ENCODE peak calls at places on chromosome 13, in ten cellular contexts. R, Y, M, Q, C, G, A, O, V and H are unnamed samples.

GRCh38 chr13:91024157-91024792 is 323.2 kb upstream of the MIR17HG start:
- DNase-seq in R (no peak), Y (no peak), M (no peak), Q (no peak), C (no peak), G (no peak), A (no peak), O (no peak), V (no peak), H (no peak)

GRCh38 chr13:43879323-43880181 is at the start of the genes CCDC122 and LACC1:
- DNase-seq in R (peak; percentile 53), Y (peak; percentile 78), M (peak; percentile 22), Q (peak; percentile 87), C (peak; percentile 72), G (peak; percentile 84), A (peak; percentile 78), O (peak; percentile 80), V (no peak), H (no peak)

GRCh38 chr13:42153371-42153770 is 104.9 kb downstream of the DGKH start:
- DNase-seq in R (no peak), Y (no peak), M (no peak), Q (no peak), C (no peak), G (peak; percentile 18), A (no peak), O (no peak), V (no peak), H (no peak)

GRCh38 chr13:26213982-26214381 is 8.1 kb downstream of the RNF6 start:
- DNase-seq in R (no peak), Y (no peak), M (no peak), Q (no peak), C (no peak), G (no peak), A (no peak), O (no peak), V (no peak), H (no peak)

GRCh38 chr13:77545626-77546412 is 10.3 kb downstream of the SCEL start:
- DNase-seq in R (no peak), Y (no peak), M (no peak), Q (no peak), C (no peak), G (no peak), A (no peak), O (no peak), V (no peak), H (no peak)

GRCh38 chr13:96822900-96823299 is 171.4 kb downstream of the OXGR1 start:
- DNase-seq in R (no peak), Y (no peak), M (no peak), Q (no peak), C (no peak), G (no peak), A (peak; percentile 65), O (peak; percentile 23), V (no peak), H (no peak)

GRCh38 chr13:95327190-95327589 is 25.9 kb upstream of the ABCC4 start:
- DNase-seq in R (no peak), Y (no peak), M (no peak), Q (no peak), C (no peak), G (no peak), A (no peak), O (no peak), V (no peak), H (no peak)

GRCh38 chr13:65789815-65790214 is 1440.3 kb downstream of the PCDH9 start:
- DNase-seq in R (no peak), Y (no peak), M (no peak), Q (peak; percentile 26), C (no peak), G (peak; percentile 59), A (no peak), O (no peak), V (no peak), H (no peak)

GRCh38 chr13:43331676-43332075 is 308.3 kb downstream of the DNAJC15 start:
- DNase-seq in R (no peak), Y (no peak), M (no peak), Q (no peak), C (no peak), G (peak; percentile 10), A (no peak), O (no peak), V (no peak), H (no peak)

GRCh38 chr13:27455331-27455855 is 5.0 kb upstream of the MTIF3 start:
- DNase-seq in R (no peak), Y (no peak), M (no peak), Q (no peak), C (no peak), G (no peak), A (peak; percentile 47), O (peak; percentile 13), V (no peak), H (no peak)

GRCh38 chr13:73981595-73981994 is 152.6 kb downstream of the KLF12 start:
- DNase-seq in R (no peak), Y (no peak), M (no peak), Q (no peak), C (no peak), G (peak; percentile 51), A (no peak), O (no peak), V (no peak), H (no peak)

GRCh38 chr13:29905845-29906244 is 55.4 kb upstream of the UBL3 start:
- DNase-seq in R (no peak), Y (no peak), M (no peak), Q (peak; percentile 48), C (no peak), G (peak; percentile 56), A (no peak), O (peak; percentile 49), V (no peak), H (no peak)

GRCh38 chr13:112690242-112690943 is 555 bp downstream of the ATP11A start:
- DNase-seq in R (no peak), Y (peak; percentile 55), M (no peak), Q (peak; percentile 38), C (no peak), G (peak; percentile 44), A (peak; percentile 47), O (peak; percentile 23), V (no peak), H (no peak)

GRCh38 chr13:59700281-59700680 is 463.4 kb downstream of the DIAPH3 start:
- DNase-seq in R (no peak), Y (no peak), M (no peak), Q (peak; percentile 6), C (no peak), G (peak; percentile 42), A (no peak), O (peak; percentile 5), V (peak; percentile 65), H (no peak)

GRCh38 chr13:98462241-98462882 is 114.5 kb downstream of the STK24 start:
- DNase-seq in R (no peak), Y (no peak), M (no peak), Q (no peak), C (no peak), G (no peak), A (no peak), O (no peak), V (no peak), H (no peak)

GRCh38 chr13:56201834-56202233 is 938.9 kb upstream of the PRR20A start:
- DNase-seq in R (no peak), Y (no peak), M (no peak), Q (no peak), C (no peak), G (no peak), A (no peak), O (no peak), V (no peak), H (no peak)

GRCh38 chr13:68708336-68708908 is 1399.2 kb upstream of the ATXN8OS start:
- DNase-seq in R (no peak), Y (no peak), M (no peak), Q (no peak), C (no peak), G (no peak), A (peak; percentile 28), O (no peak), V (no peak), H (no peak)

GRCh38 chr13:95553614-95554385 is 1.3 kb downstream of the CLDN10 start:
- DNase-seq in R (no peak), Y (no peak), M (no peak), Q (no peak), C (no peak), G (no peak), A (peak; percentile 52), O (no peak), V (no peak), H (no peak)

GRCh38 chr13:23754506-23754905 is 134.7 kb downstream of the MIPEP start:
- DNase-seq in R (no peak), Y (no peak), M (no peak), Q (no peak), C (peak; percentile 9), G (peak; percentile 52), A (no peak), O (no peak), V (no peak), H (no peak)

GRCh38 chr13:71870036-71870435 is 3.0 kb upstream of the DACH1 start:
- DNase-seq in R (no peak), Y (no peak), M (no peak), Q (no peak), C (no peak), G (no peak), A (no peak), O (no peak), V (no peak), H (no peak)

GRCh38 chr13:20197361-20197834 is 4.7 kb upstream of the GJB2 start:
- DNase-seq in R (peak; percentile 41), Y (no peak), M (no peak), Q (peak; percentile 62), C (no peak), G (peak; percentile 56), A (no peak), O (peak; percentile 43), V (peak; percentile 10), H (no peak)

GRCh38 chr13:41050041-41050440 is 11.3 kb upstream of the WBP4 start:
- DNase-seq in R (peak; percentile 24), Y (no peak), M (no peak), Q (no peak), C (no peak), G (no peak), A (no peak), O (no peak), V (no peak), H (no peak)

GRCh38 chr13:65095697-65096096 is 2134.4 kb downstream of the PCDH9 start:
- DNase-seq in R (no peak), Y (no peak), M (no peak), Q (no peak), C (no peak), G (no peak), A (no peak), O (no peak), V (no peak), H (no peak)

GRCh38 chr13:109273326-109273751 is 513.0 kb downstream of the IRS2 start:
- DNase-seq in R (no peak), Y (no peak), M (no peak), Q (no peak), C (no peak), G (peak; percentile 29), A (no peak), O (no peak), V (no peak), H (no peak)

GRCh38 chr13:36887758-36888521 is 32.1 kb downstream of the SMAD9 start:
- DNase-seq in R (peak; percentile 27), Y (no peak), M (no peak), Q (no peak), C (no peak), G (no peak), A (peak; percentile 35), O (no peak), V (no peak), H (no peak)

GRCh38 chr13:29362849-29363604 is 232.5 kb downstream of the SLC7A1 start:
- DNase-seq in R (peak; percentile 15), Y (no peak), M (no peak), Q (peak; percentile 76), C (no peak), G (peak; percentile 44), A (peak; percentile 81), O (peak; percentile 46), V (peak; percentile 5), H (no peak)

GRCh38 chr13:79593611-79594275 is 112.8 kb downstream of the NDFIP2 start:
- DNase-seq in R (no peak), Y (no peak), M (no peak), Q (peak; percentile 61), C (no peak), G (peak; percentile 11), A (no peak), O (peak; percentile 94), V (peak; percentile 50), H (peak; percentile 35)

GRCh38 chr13:99062593-99062992 is 84.7 kb upstream of the DOCK9 start:
- DNase-seq in R (no peak), Y (no peak), M (no peak), Q (peak; percentile 52), C (no peak), G (peak; percentile 30), A (no peak), O (peak; percentile 88), V (no peak), H (no peak)